ENCODE peak calls at places on chromosomes 3 and 15, in ten cellular contexts. I, M, U, W, C, S, D, Z, F and R are unnamed samples.

GRCh38 chr15:101676965-101677364 is 24.8 kb upstream of the TM2D3 start:
- DNase-seq in I (no peak), M (no peak), U (no peak), W (no peak), C (peak; percentile 44), S (no peak), D (no peak), Z (no peak), F (no peak), R (no peak)

GRCh38 chr3:73069187-73069586 is 7.7 kb downstream of the EBLN2 start:
- DNase-seq in I (no peak), M (no peak), U (no peak), W (no peak), C (no peak), S (no peak), D (no peak), Z (no peak), F (no peak), R (no peak)

GRCh38 chr3:194396897-194397756 is 1.9 kb downstream of the GP5 start:
- DNase-seq in I (peak; percentile 42), M (no peak), U (no peak), W (no peak), C (no peak), S (no peak), D (peak; percentile 39), Z (no peak), F (peak; percentile 69), R (no peak)

GRCh38 chr3:144774897-144775296 is 803.3 kb downstream of the DIPK2A start:
- DNase-seq in I (no peak), M (no peak), U (no peak), W (no peak), C (peak; percentile 76), S (no peak), D (no peak), Z (no peak), F (no peak), R (no peak)

GRCh38 chr15:45251888-45252287 is at the start of gene SLC28A2:
- DNase-seq in I (no peak), M (no peak), U (no peak), W (no peak), C (no peak), S (no peak), D (no peak), Z (no peak), F (no peak), R (no peak)

GRCh38 chr15:73985101-73985873 is 6.8 kb downstream of the STOML1 start:
- DNase-seq in I (no peak), M (no peak), U (no peak), W (no peak), C (peak; percentile 68), S (no peak), D (peak; percentile 32), Z (no peak), F (no peak), R (no peak)

GRCh38 chr3:32780071-32780734 is 37.6 kb upstream of the TRIM71 start:
- DNase-seq in I (no peak), M (no peak), U (no peak), W (no peak), C (no peak), S (no peak), D (no peak), Z (no peak), F (no peak), R (no peak)

GRCh38 chr3:191376742-191377141 is 46.4 kb upstream of the UTS2B start:
- DNase-seq in I (no peak), M (no peak), U (no peak), W (no peak), C (peak; percentile 93), S (peak; percentile 76), D (peak; percentile 73), Z (no peak), F (no peak), R (no peak)

GRCh38 chr3:60514866-60515265 is 736.4 kb downstream of the FHIT start:
- DNase-seq in I (no peak), M (no peak), U (peak; percentile 16), W (no peak), C (no peak), S (no peak), D (no peak), Z (no peak), F (no peak), R (no peak)

GRCh38 chr3:45084820-45085816 is 59.0 kb downstream of the CLEC3B start:
- DNase-seq in I (no peak), M (no peak), U (no peak), W (no peak), C (peak; percentile 98), S (peak; percentile 89), D (peak; percentile 80), Z (no peak), F (no peak), R (no peak)

GRCh38 chr3:28328188-28329151 is 20.1 kb upstream of the ZCWPW2 start:
- DNase-seq in I (peak; percentile 51), M (no peak), U (no peak), W (no peak), C (peak; percentile 55), S (no peak), D (peak; percentile 48), Z (no peak), F (peak; percentile 45), R (no peak)

GRCh38 chr3:13494463-13495350 is 14.6 kb downstream of the HDAC11 start:
- DNase-seq in I (no peak), M (no peak), U (no peak), W (no peak), C (peak; percentile 68), S (peak; percentile 15), D (peak; percentile 50), Z (no peak), F (no peak), R (no peak)

GRCh38 chr3:128714887-128715496 is 11.0 kb upstream of the RAB7A start:
- DNase-seq in I (peak; percentile 47), M (no peak), U (no peak), W (no peak), C (no peak), S (no peak), D (no peak), Z (no peak), F (peak; percentile 44), R (no peak)

GRCh38 chr15:67399925-67400324 is 121.0 kb upstream of the C15orf61 start:
- DNase-seq in I (no peak), M (no peak), U (no peak), W (no peak), C (no peak), S (no peak), D (no peak), Z (no peak), F (no peak), R (no peak)

GRCh38 chr3:72903004-72903403 is 15.2 kb downstream of the GXYLT2 start:
- DNase-seq in I (no peak), M (no peak), U (no peak), W (no peak), C (peak; percentile 86), S (peak; percentile 78), D (peak; percentile 67), Z (no peak), F (no peak), R (no peak)

GRCh38 chr3:178436773-178437172 is 99.5 kb upstream of the KCNMB2 start:
- DNase-seq in I (no peak), M (peak; percentile 16), U (peak; percentile 4), W (no peak), C (peak; percentile 80), S (peak; percentile 23), D (peak; percentile 72), Z (no peak), F (peak; percentile 10), R (no peak)

GRCh38 chr3:2092758-2093157 is 5.9 kb upstream of the CNTN4 start:
- DNase-seq in I (no peak), M (no peak), U (no peak), W (no peak), C (no peak), S (no peak), D (no peak), Z (no peak), F (no peak), R (no peak)

GRCh38 chr3:23387286-23387918 is 184.3 kb downstream of the UBE2E2 start:
- DNase-seq in I (no peak), M (no peak), U (no peak), W (no peak), C (no peak), S (no peak), D (no peak), Z (no peak), F (no peak), R (no peak)

GRCh38 chr3:73404450-73404849 is 220.3 kb downstream of the PDZRN3 start:
- DNase-seq in I (no peak), M (no peak), U (no peak), W (no peak), C (no peak), S (no peak), D (no peak), Z (no peak), F (no peak), R (no peak)

GRCh38 chr3:81492048-81492447 is 269.4 kb downstream of the GBE1 start:
- DNase-seq in I (no peak), M (no peak), U (no peak), W (no peak), C (peak; percentile 88), S (no peak), D (peak; percentile 69), Z (no peak), F (no peak), R (no peak)
- H3K27ac ChIP-seq in I (no peak overlapping the region), M (no peak overlapping the region), U (no peak overlapping the region), W (peak overlapping the region; percentile 35), C (peak overlapping the region; percentile 92), S (no peak overlapping the region), D (peak overlapping the region; percentile 78), Z (no peak overlapping the region), F (no peak overlapping the region), R (no peak overlapping the region)

GRCh38 chr3:46574881-46575576 is 8.9 kb upstream of the LRRC2 start:
- DNase-seq in I (no peak), M (no peak), U (no peak), W (no peak), C (no peak), S (no peak), D (no peak), Z (no peak), F (no peak), R (no peak)
- H3K4me3 ChIP-seq in I (no peak overlapping the region), M (no peak overlapping the region), U (no peak overlapping the region), W (no peak overlapping the region), C (no peak overlapping the region), S (no peak overlapping the region), D (no peak overlapping the region), Z (no peak overlapping the region), F (no peak overlapping the region), R (no peak overlapping the region)

GRCh38 chr3:52204337-52205073 is 6.5 kb downstream of the ALAS1 start:
- DNase-seq in I (no peak), M (no peak), U (no peak), W (no peak), C (peak; percentile 55), S (no peak), D (no peak), Z (no peak), F (no peak), R (no peak)
- H3K27ac ChIP-seq in I (no peak overlapping the region), M (no peak overlapping the region), U (no peak overlapping the region), W (no peak overlapping the region), C (no peak overlapping the region), S (no peak overlapping the region), D (no peak overlapping the region), Z (no peak overlapping the region), F (no peak overlapping the region), R (no peak overlapping the region)

DNA sequence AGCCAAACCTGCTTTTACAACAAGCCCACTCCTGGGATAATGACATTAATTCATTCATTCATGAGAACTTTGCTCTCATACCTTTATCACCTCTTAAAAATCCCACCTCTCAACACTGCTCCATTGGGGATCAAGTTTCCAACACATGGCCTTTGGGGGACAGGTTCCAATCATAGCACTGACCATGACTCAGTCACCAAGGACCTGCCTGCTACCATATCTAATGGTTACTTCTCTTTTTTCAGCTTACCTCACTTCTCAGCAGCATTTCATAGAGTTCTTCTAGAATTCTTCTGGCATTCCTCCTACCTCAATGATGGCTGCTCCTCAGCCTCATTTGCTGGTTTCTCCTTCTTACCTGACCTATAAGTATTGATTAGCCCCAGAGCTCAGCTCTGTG is 36.9 kb upstream of the RYK start:
- DNase-seq in I (no peak), M (no peak), U (no peak), W (no peak), C (no peak), S (no peak), D (no peak), Z (no peak), F (no peak), R (no peak)
- H3K4me3 ChIP-seq in I (no peak overlapping the region), M (no peak overlapping the region), U (no peak overlapping the region), W (no peak overlapping the region), C (no peak overlapping the region), S (no peak overlapping the region), D (no peak overlapping the region), Z (no peak overlapping the region), F (no peak overlapping the region), R (no peak overlapping the region)